ENCODE peak calls at places on chromosomes 3 and 15, in four cellular contexts. One of them, this sample, is unnamed.

GRCh38 chr3:27943106-27943505 is 221.0 kb upstream of the EOMES start:
- DNase-seq in GM10248: no peak
- DNase-seq in fibroblast of the conjunctiva: no peak
- DNase-seq in neural crest cell: no peak
- DNase-seq in this sample: peak

GRCh38 chr3:101865751-101866509 is 16.6 kb downstream of the NFKBIZ start:
- DNase-seq in GM10248: no peak
- DNase-seq in fibroblast of the conjunctiva: no peak
- DNase-seq in neural crest cell: no peak
- DNase-seq in this sample: no peak

GRCh38 chr3:49244589-49245205 is 32.3 kb downstream of the C3orf62 start:
- DNase-seq in GM10248: peak
- DNase-seq in fibroblast of the conjunctiva: no peak
- DNase-seq in neural crest cell: no peak
- DNase-seq in this sample: no peak

GRCh38 chr3:176905331-176905730 is 292.0 kb downstream of the TBL1XR1 start:
- DNase-seq in GM10248: no peak
- DNase-seq in fibroblast of the conjunctiva: no peak
- DNase-seq in neural crest cell: no peak
- DNase-seq in this sample: no peak

GRCh38 chr15:74417230-74417629 is 16.5 kb downstream of the SEMA7A start:
- DNase-seq in GM10248: no peak
- DNase-seq in fibroblast of the conjunctiva: peak
- DNase-seq in neural crest cell: no peak
- DNase-seq in this sample: peak

GRCh38 chr3:58180940-58181587 is 29.7 kb downstream of the DNASE1L3 start:
- DNase-seq in GM10248: no peak
- DNase-seq in fibroblast of the conjunctiva: no peak
- DNase-seq in neural crest cell: no peak
- DNase-seq in this sample: no peak

GRCh38 chr15:29071193-29071906 is 185.6 kb downstream of the APBA2 start:
- DNase-seq in GM10248: no peak
- DNase-seq in fibroblast of the conjunctiva: no peak
- DNase-seq in neural crest cell: no peak
- DNase-seq in this sample: no peak

GRCh38 chr3:139450155-139450554 is 26.2 kb downstream of the RBP2 start:
- DNase-seq in GM10248: no peak
- DNase-seq in fibroblast of the conjunctiva: no peak
- DNase-seq in neural crest cell: no peak
- DNase-seq in this sample: no peak

GRCh38 chr3:27880969-27881892 is 159.1 kb upstream of the EOMES start:
- DNase-seq in GM10248: no peak
- DNase-seq in fibroblast of the conjunctiva: no peak
- DNase-seq in neural crest cell: no peak
- DNase-seq in this sample: no peak

GRCh38 chr3:188185717-188186236 is 31.8 kb downstream of the LPP start:
- DNase-seq in GM10248: no peak
- DNase-seq in fibroblast of the conjunctiva: no peak
- DNase-seq in neural crest cell: no peak
- DNase-seq in this sample: peak

GRCh38 chr3:139103484-139103883 is 58.8 kb upstream of the PRR23C start:
- DNase-seq in GM10248: no peak
- DNase-seq in fibroblast of the conjunctiva: no peak
- DNase-seq in neural crest cell: no peak
- DNase-seq in this sample: no peak

GRCh38 chr3:196502775-196503181 is 790 bp downstream of the RNF168 start:
- DNase-seq in GM10248: no peak
- DNase-seq in fibroblast of the conjunctiva: peak
- DNase-seq in neural crest cell: peak
- DNase-seq in this sample: peak

GRCh38 chr15:71747128-71748083 is 62.9 kb upstream of the NR2E3 start:
- DNase-seq in GM10248: no peak
- DNase-seq in fibroblast of the conjunctiva: peak
- DNase-seq in neural crest cell: no peak
- DNase-seq in this sample: peak

GRCh38 chr3:150348500-150348899 is 59.6 kb upstream of the TSC22D2 start:
- DNase-seq in GM10248: no peak
- DNase-seq in fibroblast of the conjunctiva: peak
- DNase-seq in neural crest cell: no peak
- DNase-seq in this sample: peak

GRCh38 chr3:15795563-15796308 is 2.0 kb downstream of the ANKRD28 start:
- DNase-seq in GM10248: no peak
- DNase-seq in fibroblast of the conjunctiva: peak
- DNase-seq in neural crest cell: no peak
- DNase-seq in this sample: peak

GRCh38 chr3:123636431-123636841 is 51.6 kb upstream of the HACD2 start:
- DNase-seq in GM10248: no peak
- DNase-seq in fibroblast of the conjunctiva: no peak
- DNase-seq in neural crest cell: peak
- DNase-seq in this sample: no peak

GRCh38 chr3:83523470-83524073 is 1435.2 kb upstream of the CADM2 start:
- DNase-seq in GM10248: peak
- DNase-seq in fibroblast of the conjunctiva: peak
- DNase-seq in neural crest cell: peak
- DNase-seq in this sample: peak